ENCODE peak calls at places on chromosomes 5 and 9, in six cellular contexts. N, X, O, J, Q and B are unnamed samples.

GRCh38 chr9:91474656-91475055 is 51.0 kb upstream of the NFIL3 start:
- DNase-seq in N (no peak), X (no peak), O (no peak), J (no peak), Q (no peak), B (no peak)

GRCh38 chr9:131100445-131100844 is 4.1 kb downstream of the AIF1L start:
- DNase-seq in N (no peak), X (no peak), O (no peak), J (no peak), Q (no peak), B (no peak)

GRCh38 chr5:142385194-142385593 is 60.4 kb upstream of the SPRY4 start:
- DNase-seq in N (no peak), X (no peak), O (no peak), J (no peak), Q (no peak), B (no peak)

GRCh38 chr5:87103616-87104287 is 163.9 kb upstream of the RASA1 start:
- DNase-seq in N (no peak), X (no peak), O (no peak), J (no peak), Q (no peak), B (no peak)

GRCh38 chr9:126055386-126055785 is 271.2 kb upstream of the MVB12B start:
- DNase-seq in N (no peak), X (no peak), O (no peak), J (no peak), Q (no peak), B (no peak)

GRCh38 chr5:8827701-8828100 is 718.2 kb downstream of the SEMA5A start:
- DNase-seq in N (no peak), X (no peak), O (no peak), J (no peak), Q (no peak), B (no peak)

GRCh38 chr9:93111371-93112115 is 15.5 kb downstream of the CARD19 start:
- DNase-seq in N (no peak), X (peak), O (no peak), J (no peak), Q (no peak), B (peak)

GRCh38 chr9:124863371-124863831 is 1.5 kb downstream of the ARPC5L start:
- DNase-seq in N (no peak), X (peak), O (no peak), J (no peak), Q (no peak), B (no peak)

GRCh38 chr5:96537386-96537785 is 104.3 kb upstream of the PCSK1 start:
- DNase-seq in N (no peak), X (no peak), O (no peak), J (no peak), Q (no peak), B (no peak)

GRCh38 chr9:36772449-36773370 is 200.0 kb downstream of the MELK start:
- DNase-seq in N (no peak), X (no peak), O (no peak), J (no peak), Q (no peak), B (no peak)

GRCh38 chr9:114504341-114505186 is 709 bp downstream of the WHRN start:
- DNase-seq in N (peak), X (peak), O (peak), J (no peak), Q (peak), B (peak)

GRCh38 chr5:87048156-87048555 is 219.5 kb upstream of the RASA1 start:
- DNase-seq in N (no peak), X (no peak), O (no peak), J (no peak), Q (no peak), B (no peak)

DNA sequence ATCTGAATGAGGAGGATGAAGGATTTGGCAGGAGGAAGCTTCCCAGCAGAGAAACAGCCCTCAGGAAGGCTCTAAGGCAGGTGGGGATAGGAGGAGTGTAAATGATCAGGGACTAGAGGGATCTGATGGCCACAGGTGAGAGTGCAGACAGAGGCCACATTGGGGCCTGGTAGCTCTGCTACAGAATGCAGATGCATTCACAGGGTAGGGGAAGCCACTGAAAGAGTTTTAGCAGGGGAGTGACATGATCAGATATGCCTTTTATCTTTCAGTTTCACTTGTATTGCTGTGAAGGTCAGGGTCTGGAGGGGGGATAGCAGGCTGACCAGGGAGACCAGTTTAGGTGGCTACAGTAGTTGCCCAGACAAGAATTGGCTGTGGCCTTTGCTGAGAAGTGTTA is 3.0 kb downstream of the TXNDC15 start:
- DNase-seq in N (no peak), X (no peak), O (no peak), J (no peak), Q (no peak), B (no peak)
- H3K4me3 ChIP-seq in N (no peak), X (no peak), O (no peak), J (no peak), Q (no peak), B (no peak)

GRCh38 chr9:129415031-129415953 is 205.6 kb downstream of the C9orf50 start:
- DNase-seq in N (no peak), X (no peak), O (no peak), J (no peak), Q (no peak), B (peak)

GRCh38 chr9:129411501-129412175 is 209.3 kb downstream of the C9orf50 start:
- DNase-seq in N (no peak), X (no peak), O (no peak), J (no peak), Q (no peak), B (no peak)

GRCh38 chr9:129414377-129415021 is 206.4 kb downstream of the C9orf50 start:
- DNase-seq in N (no peak), X (no peak), O (peak), J (no peak), Q (peak), B (peak)

GRCh38 chr9:129412814-129413536 is 207.9 kb downstream of the C9orf50 start:
- DNase-seq in N (peak), X (peak), O (peak), J (no peak), Q (peak), B (peak)

GRCh38 chr9:129413537-129414376 is 207.1 kb downstream of the C9orf50 start:
- DNase-seq in N (peak), X (peak), O (peak), J (peak), Q (peak), B (peak)
- TF ChIP-seq EP300 in N (no peak), X (peak), O (peak), J (no peak), Q (peak), B (peak)

DNA sequence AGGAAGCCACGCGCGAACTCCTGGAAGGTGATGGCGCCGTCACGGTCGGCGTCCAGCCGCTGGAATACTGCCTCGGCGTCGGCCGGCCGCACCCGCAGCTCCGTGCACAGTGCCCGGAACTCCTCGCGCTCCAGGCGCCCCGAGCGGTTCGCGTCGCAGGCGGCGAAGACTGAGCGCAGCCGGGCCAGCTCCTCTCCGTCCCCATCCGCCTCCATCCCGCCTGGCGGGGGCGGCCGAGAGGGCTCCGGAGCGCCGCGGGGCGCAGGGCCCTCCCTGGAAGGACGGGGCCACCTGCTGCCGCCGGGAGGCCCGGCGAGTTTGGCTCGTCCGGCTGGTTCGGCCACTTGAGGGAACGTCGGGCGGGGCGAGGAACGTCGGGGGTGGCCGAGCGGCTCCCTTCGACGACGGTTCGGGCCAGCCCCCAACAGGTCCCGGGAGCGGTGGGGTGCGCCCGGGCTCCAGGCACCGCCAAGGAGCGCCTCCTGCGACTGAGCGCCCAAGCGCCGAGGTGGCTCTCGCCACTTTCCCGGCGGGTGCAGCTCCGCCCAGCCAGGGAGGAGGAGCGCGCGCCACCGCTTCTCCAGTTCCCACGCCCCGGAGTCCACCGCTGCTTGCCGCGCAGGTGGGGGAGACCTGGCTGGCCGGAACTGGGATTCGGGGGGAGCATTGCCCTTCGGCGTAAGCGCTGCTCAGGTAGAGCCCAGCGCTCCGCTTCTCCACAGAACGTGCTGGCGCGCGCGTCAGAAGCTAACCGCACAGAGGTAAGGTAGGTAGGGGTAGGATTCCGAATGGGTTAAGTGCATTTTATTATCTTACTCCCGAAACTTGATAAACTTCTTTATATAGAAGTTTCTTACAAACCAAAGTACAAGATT is at the start of gene RASEF:
- DNase-seq in N (peak), X (peak), O (peak), J (peak), Q (no peak), B (no peak)
- H3K4me3 ChIP-seq in N (peak), X (peak), O (peak), J (peak), Q (peak), B (peak)

GRCh38 chr5:172805736-172806255 is 28.3 kb upstream of the ERGIC1 start:
- DNase-seq in N (no peak), X (no peak), O (no peak), J (no peak), Q (no peak), B (no peak)

GRCh38 chr5:172805018-172805683 is 28.9 kb upstream of the ERGIC1 start:
- DNase-seq in N (no peak), X (no peak), O (no peak), J (no peak), Q (no peak), B (no peak)

GRCh38 chr5:172809774-172810173 is 24.3 kb upstream of the ERGIC1 start:
- DNase-seq in N (no peak), X (no peak), O (no peak), J (no peak), Q (no peak), B (no peak)

GRCh38 chr5:172807766-172808311 is 26.2 kb upstream of the ERGIC1 start:
- DNase-seq in N (no peak), X (no peak), O (no peak), J (no peak), Q (no peak), B (no peak)

DNA sequence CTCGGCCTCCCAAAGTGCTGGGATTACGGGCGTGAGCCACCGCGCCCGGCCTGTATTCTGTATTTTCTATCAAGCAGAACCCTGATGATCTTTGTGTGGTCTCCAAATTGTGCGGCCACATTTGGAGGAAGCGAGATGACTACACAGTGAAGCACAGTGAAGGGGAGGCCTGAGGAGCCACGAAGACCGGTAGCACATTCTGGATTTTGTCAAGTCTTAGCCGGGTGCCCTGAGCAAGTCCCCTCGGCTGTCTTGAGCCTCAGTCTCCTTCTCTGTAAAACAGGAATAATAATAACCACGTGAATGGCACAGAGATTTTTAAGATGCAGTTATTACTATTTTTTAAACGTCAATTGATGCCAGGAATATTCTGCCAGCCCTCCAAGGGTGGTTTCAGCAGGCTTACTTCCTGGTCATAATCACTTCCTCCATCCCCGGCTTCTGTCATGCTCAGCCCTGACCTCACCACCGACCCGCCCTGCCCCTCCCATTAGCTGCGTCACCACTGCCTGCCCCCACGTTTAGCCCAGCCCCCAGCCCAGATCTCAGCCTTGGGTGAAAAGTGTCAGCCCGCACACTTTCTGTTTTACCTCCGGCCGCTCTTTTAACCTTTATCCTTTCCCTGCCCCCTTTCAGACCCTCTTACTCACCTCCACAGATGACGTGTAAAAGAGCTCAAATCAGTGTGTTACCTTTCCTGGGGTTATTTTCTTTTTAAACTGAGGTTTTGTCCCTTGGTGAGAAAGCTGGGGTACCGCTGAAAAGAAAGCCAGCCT is 27.0 kb upstream of the ERGIC1 start:
- DNase-seq in N (peak), X (peak), O (peak), J (peak), Q (peak), B (peak)
- TF ChIP-seq EP300 in N (no peak), X (no peak), O (no peak), J (no peak), Q (no peak), B (no peak)

DNA sequence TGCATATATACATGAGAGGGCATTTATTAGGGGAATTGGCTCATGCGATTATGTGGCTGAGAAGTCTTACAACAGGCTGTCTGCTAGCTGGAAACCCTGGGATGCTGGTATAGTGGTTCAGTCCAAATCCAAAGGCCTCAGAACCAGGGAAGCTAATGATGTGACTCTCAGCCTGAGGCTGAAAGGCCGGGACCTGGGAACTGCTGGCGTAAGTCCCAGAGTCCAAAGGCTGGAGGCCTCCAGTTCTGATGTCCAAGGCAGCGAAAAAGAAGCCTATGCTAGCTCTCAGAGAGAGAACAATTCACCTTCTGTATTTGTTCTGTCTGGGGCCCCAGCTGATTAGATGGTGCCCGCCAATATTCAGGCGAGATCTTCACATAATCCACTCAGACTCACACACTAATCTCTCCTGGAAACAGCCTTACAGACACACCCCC is 84.1 kb downstream of the KIAA1958 start:
- DNase-seq in N (peak), X (no peak), O (peak), J (no peak), Q (no peak), B (peak)
- H3K4me3 ChIP-seq in N (no peak), X (no peak), O (no peak), J (no peak), Q (no peak), B (no peak)